ENCODE peak calls at places on chromosomes 2 and 18, in five cellular contexts. J is dorsolateral prefrontal cortex; U is activated CD4-positive, alpha-beta T cell treated with anti-CD3 and anti-CD28 coated beads, Interleukin-2, amount 50 U/mL, for 4 hours; M is A172; W is activated T-cell treated with anti-CD3 and anti-CD28 coated beads for 24 hours. D is an unnamed sample.

GRCh38 chr2:104923665-104924064 is 69.8 kb downstream of the POU3F3 start:
- DNase-seq in J (no peak), U (no peak), M (no peak), W (no peak), D (no peak)

GRCh38 chr2:222993920-222994650 is 57.9 kb upstream of the KCNE4 start:
- DNase-seq in J (peak), U (no peak), M (peak), W (no peak), D (peak)

GRCh38 chr18:37394610-37394965 is 171.0 kb downstream of the CELF4 start:
- DNase-seq in J (no peak), U (no peak), M (no peak), W (no peak), D (no peak)

GRCh38 chr2:56227811-56228210 is 44.0 kb downstream of the CCDC85A start:
- DNase-seq in J (no peak), U (no peak), M (no peak), W (no peak), D (no peak)

GRCh38 chr2:66915237-66915636 is 480.3 kb downstream of the MEIS1 start:
- DNase-seq in J (no peak), U (no peak), M (no peak), W (no peak), D (no peak)

GRCh38 chr2:58734365-58734764 is 493.2 kb upstream of the FANCL start:
- DNase-seq in J (no peak), U (no peak), M (peak), W (no peak), D (no peak)

GRCh38 chr2:12379143-12379542 is 337.6 kb upstream of the TRIB2 start:
- DNase-seq in J (no peak), U (no peak), M (no peak), W (no peak), D (no peak)

GRCh38 chr2:155412599-155412998 is 714.1 kb downstream of the KCNJ3 start:
- DNase-seq in J (no peak), U (no peak), M (no peak), W (no peak), D (no peak)

GRCh38 chr18:76219023-76219422 is 276.0 kb downstream of the ZNF516 start:
- DNase-seq in J (no peak), U (no peak), M (no peak), W (no peak), D (no peak)

GRCh38 chr2:95231723-95232122 is 24.4 kb downstream of the ZNF892 start:
- DNase-seq in J (peak), U (no peak), M (peak), W (peak), D (peak)

GRCh38 chr2:227311861-227312506 is 13.1 kb upstream of the MFF start:
- DNase-seq in J (no peak), U (no peak), M (no peak), W (no peak), D (no peak)

GRCh38 chr2:146818122-146818521 is 1026.7 kb upstream of the ACVR2A start:
- DNase-seq in J (no peak), U (no peak), M (no peak), W (no peak), D (no peak)

D was measured in NCI-H1694 treated with DMSO at 0.1 percent for 48 hours.